ENCODE peak calls at places on chromosomes 7 and 10, in four cellular contexts. K, P, C and I are unnamed samples.

GRCh38 chr7:134850048-134850447 is 70.6 kb downstream of the CALD1 start:
- DNase-seq in K (no peak), P (no peak), C (peak; percentile 57), I (no peak)

GRCh38 chr10:30103595-30104310 is 44.4 kb upstream of the JCAD start:
- DNase-seq in K (no peak), P (no peak), C (no peak), I (no peak)

GRCh38 chr7:158044156-158044823 is 543.3 kb downstream of the PTPRN2 start:
- DNase-seq in K (peak; percentile 38), P (no peak), C (no peak), I (no peak)

GRCh38 chr7:51067757-51068156 is 248.9 kb downstream of the COBL start:
- DNase-seq in K (peak; percentile 66), P (peak; percentile 65), C (peak; percentile 74), I (peak; percentile 91)

GRCh38 chr10:47243791-47244190 is 56.2 kb upstream of the GDF10 start:
- DNase-seq in K (no peak), P (no peak), C (no peak), I (no peak)

GRCh38 chr7:992742-993607 is 10.0 kb downstream of the CYP2W1 start:
- DNase-seq in K (peak; percentile 97), P (peak; percentile 96), C (peak; percentile 95), I (peak; percentile 99)

GRCh38 chr10:48209246-48209645 is 65.2 kb downstream of the FRMPD2 start:
- DNase-seq in K (no peak), P (no peak), C (peak; percentile 5), I (no peak)

GRCh38 chr7:27071622-27072390 is 24.0 kb downstream of the HOXA1 start:
- DNase-seq in K (no peak), P (no peak), C (no peak), I (no peak)

GRCh38 chr10:26157734-26158133 is 58.8 kb upstream of the GAD2 start:
- DNase-seq in K (no peak), P (no peak), C (no peak), I (no peak)

DNA sequence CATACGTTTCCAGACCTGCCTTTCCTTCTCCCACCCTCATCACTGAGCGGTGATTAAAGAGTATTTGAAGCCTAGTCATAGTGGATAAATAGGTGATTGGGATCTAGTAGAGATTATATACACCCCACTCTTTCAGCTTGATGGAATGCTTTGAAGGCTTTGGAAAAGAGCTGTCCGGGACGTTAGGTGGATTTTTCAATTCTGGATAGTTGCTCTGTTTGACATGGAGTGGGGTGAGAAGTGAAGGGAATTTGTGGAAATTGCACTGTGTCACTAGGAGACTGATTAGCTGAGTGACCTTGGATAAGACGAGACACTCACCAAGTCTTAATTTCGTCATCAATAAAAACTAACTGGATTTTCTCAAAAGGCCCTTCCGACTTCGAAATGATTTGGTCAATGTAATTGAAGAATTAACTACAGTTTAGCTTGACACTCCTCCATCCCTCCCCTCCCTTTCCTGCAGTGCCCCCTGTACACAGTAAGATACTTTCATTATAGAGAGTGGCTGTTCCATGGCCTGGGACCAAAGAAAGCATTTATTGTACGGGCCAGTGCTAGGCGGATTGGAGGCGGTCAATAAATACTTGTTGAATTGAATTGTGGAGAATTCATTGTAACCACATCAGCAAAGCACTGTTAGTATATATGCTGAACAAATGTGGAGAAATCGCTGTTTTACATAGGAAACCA is 959 bp downstream of the ZKSCAN1 start:
- DNase-seq in K (no peak), P (no peak), C (no peak), I (no peak)
- TF ChIP-seq POLR2A in K (no peak), P (no peak), C (peak; percentile 75), I (peak; percentile 59)

DNA sequence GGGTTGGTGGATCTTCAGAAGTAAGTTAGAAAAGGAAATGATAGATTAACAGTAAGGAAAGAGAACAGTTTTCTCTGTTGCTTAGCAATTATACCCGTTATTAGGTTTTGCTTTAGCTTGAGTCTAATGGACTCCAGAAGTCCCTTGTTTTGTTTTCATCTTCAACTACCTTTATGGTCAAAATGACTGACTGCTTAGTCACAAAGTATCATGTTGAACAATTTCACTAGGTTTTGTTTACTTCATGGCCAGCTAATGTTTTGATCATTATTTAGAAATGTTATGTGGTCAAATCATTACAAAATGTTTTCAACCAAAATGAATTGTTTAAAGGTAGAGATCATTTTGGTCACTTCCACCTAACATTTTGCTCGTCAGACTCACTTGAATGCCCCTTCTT is 1.9 kb downstream of the UBN2 start:
- DNase-seq in K (no peak), P (no peak), C (peak; percentile 51), I (no peak)
- TF ChIP-seq POLR2A in K (no peak), P (no peak), C (no peak), I (no peak)

GRCh38 chr7:30770936-30771858 is at the start of gene MINDY4:
- DNase-seq in K (peak; percentile 79), P (peak; percentile 78), C (peak; percentile 80), I (peak; percentile 88)
- TF ChIP-seq POLR2A in K (no peak), P (no peak), C (no peak), I (peak; percentile 19)

GRCh38 chr10:91632671-91633550 is at the start of gene PPP1R3C:
- DNase-seq in K (peak; percentile 70), P (peak; percentile 89), C (peak; percentile 92), I (peak; percentile 96)
- TF ChIP-seq POLR2A in K (no peak), P (no peak), C (peak; percentile 98), I (peak; percentile 86)

DNA sequence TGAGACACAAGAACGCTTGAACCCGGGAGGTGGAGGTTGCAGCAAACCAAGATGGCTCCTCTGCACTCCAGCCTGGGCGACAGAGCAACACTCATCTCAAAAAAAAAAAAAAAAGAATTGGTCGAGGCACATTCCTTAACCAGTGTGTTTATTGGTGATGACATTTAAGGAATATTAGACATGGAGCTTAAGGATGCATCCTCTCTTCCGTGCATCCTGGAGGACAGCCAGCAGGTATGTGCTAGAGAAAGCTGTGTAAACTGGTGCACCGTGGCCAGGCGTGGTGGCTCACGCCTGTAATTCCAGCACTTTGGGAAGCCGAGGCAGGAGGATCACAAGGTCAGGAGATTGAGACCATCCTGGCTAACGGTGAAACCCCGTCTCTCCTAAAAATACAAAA is 11.8 kb downstream of the ZKSCAN1 start:
- DNase-seq in K (no peak), P (no peak), C (no peak), I (no peak)
- TF ChIP-seq POLR2A in K (no peak), P (no peak), C (no peak), I (no peak)

GRCh38 chr7:130275826-130276291 is 9.2 kb downstream of the CPA2 start:
- DNase-seq in K (no peak), P (no peak), C (no peak), I (no peak)

GRCh38 chr7:130276796-130277762 is 10.4 kb downstream of the CPA2 start:
- DNase-seq in K (no peak), P (no peak), C (peak; percentile 78), I (peak; percentile 41)

GRCh38 chr7:130277763-130278643 is 11.3 kb downstream of the CPA2 start:
- DNase-seq in K (no peak), P (peak; percentile 49), C (peak; percentile 69), I (peak; percentile 50)

GRCh38 chr7:130281227-130281626 is 11.7 kb upstream of the CPA4 start:
- DNase-seq in K (no peak), P (no peak), C (peak; percentile 72), I (no peak)

GRCh38 chr7:130278892-130279690 is 12.4 kb downstream of the CPA2 start:
- DNase-seq in K (no peak), P (no peak), C (peak; percentile 94), I (no peak)
- TF ChIP-seq POLR2A in K (no peak), P (no peak), C (no peak), I (no peak)